ENCODE peak calls at places on chromosomes 5 and 9, in six cellular contexts. Z, T, M, W, K and Y are unnamed samples.

GRCh38 chr9:127561491-127562270 is 50.4 kb upstream of the STXBP1 start:
- DNase-seq in Z (no peak), T (peak), M (peak), W (no peak), K (no peak), Y (peak)

GRCh38 chr5:4198461-4198860 is 602.8 kb downstream of the IRX1 start:
- DNase-seq in Z (no peak), T (no peak), M (no peak), W (no peak), K (no peak), Y (no peak)

GRCh38 chr5:72498284-72498683 is 8.9 kb downstream of the ZNF366 start:
- DNase-seq in Z (no peak), T (no peak), M (no peak), W (no peak), K (no peak), Y (no peak)

GRCh38 chr9:136293476-136294077 is 10.3 kb downstream of the CCDC187 start:
- DNase-seq in Z (no peak), T (no peak), M (no peak), W (no peak), K (no peak), Y (no peak)

GRCh38 chr5:158384535-158385421 is 525.8 kb upstream of the CLINT1 start:
- DNase-seq in Z (no peak), T (peak), M (peak), W (no peak), K (no peak), Y (no peak)

GRCh38 chr5:149283611-149284480 is 12.2 kb downstream of the AFAP1L1 start:
- DNase-seq in Z (no peak), T (no peak), M (no peak), W (no peak), K (no peak), Y (no peak)

GRCh38 chr5:59079622-59080620 is 497.0 kb downstream of the RAB3C start:
- DNase-seq in Z (no peak), T (no peak), M (peak), W (no peak), K (peak), Y (no peak)

GRCh38 chr5:16081376-16081775 is 98.2 kb downstream of the MARCHF11 start:
- DNase-seq in Z (no peak), T (no peak), M (no peak), W (no peak), K (no peak), Y (no peak)

GRCh38 chr5:59001716-59002115 is 418.8 kb downstream of the RAB3C start:
- DNase-seq in Z (no peak), T (no peak), M (no peak), W (no peak), K (no peak), Y (no peak)

GRCh38 chr9:38644601-38645000 is 24.2 kb upstream of the ANKRD18A start:
- DNase-seq in Z (no peak), T (no peak), M (no peak), W (no peak), K (no peak), Y (no peak)

GRCh38 chr9:6758418-6759113 is 793 bp downstream of the KDM4C start:
- DNase-seq in Z (no peak), T (peak), M (no peak), W (peak), K (peak), Y (peak)

GRCh38 chr5:39274388-39275085 is 55.2 kb upstream of the FYB1 start:
- DNase-seq in Z (peak), T (no peak), M (no peak), W (no peak), K (no peak), Y (no peak)

GRCh38 chr5:96714951-96715451 is 52.8 kb downstream of the CAST start:
- DNase-seq in Z (no peak), T (peak), M (peak), W (no peak), K (peak), Y (peak)

GRCh38 chr9:108543251-108543768 is 312.5 kb downstream of the ACTL7B start:
- DNase-seq in Z (no peak), T (no peak), M (no peak), W (no peak), K (no peak), Y (peak)

GRCh38 chr9:79946718-79947117 is 375.0 kb downstream of the TLE4 start:
- DNase-seq in Z (no peak), T (no peak), M (no peak), W (no peak), K (no peak), Y (no peak)

GRCh38 chr9:91211919-91212318 is 149.8 kb downstream of the AUH start:
- DNase-seq in Z (no peak), T (no peak), M (no peak), W (no peak), K (peak), Y (no peak)

GRCh38 chr5:133147411-133147810 is 95.6 kb downstream of the HSPA4 start:
- DNase-seq in Z (no peak), T (no peak), M (no peak), W (no peak), K (no peak), Y (no peak)

GRCh38 chr9:117917873-117918272 is 213.7 kb downstream of the TLR4 start:
- DNase-seq in Z (no peak), T (no peak), M (no peak), W (no peak), K (no peak), Y (no peak)

GRCh38 chr9:129382281-129383004 is 204.4 kb upstream of the IER5L start:
- DNase-seq in Z (no peak), T (no peak), M (no peak), W (peak), K (no peak), Y (no peak)

GRCh38 chr9:132597073-132597775 is 14.8 kb downstream of the BARHL1 start:
- DNase-seq in Z (no peak), T (no peak), M (no peak), W (no peak), K (no peak), Y (no peak)

GRCh38 chr5:123460296-123460729 is 37.1 kb upstream of the CEP120 start:
- DNase-seq in Z (no peak), T (peak), M (no peak), W (no peak), K (no peak), Y (peak)

GRCh38 chr9:131942076-131942720 is 137.5 kb downstream of the MED27 start:
- DNase-seq in Z (no peak), T (no peak), M (no peak), W (no peak), K (no peak), Y (no peak)

GRCh38 chr9:93316726-93317494 is 133.0 kb downstream of the WNK2 start:
- DNase-seq in Z (no peak), T (no peak), M (no peak), W (no peak), K (no peak), Y (no peak)

GRCh38 chr9:36603006-36603405 is 30.3 kb downstream of the MELK start:
- DNase-seq in Z (peak), T (no peak), M (no peak), W (no peak), K (no peak), Y (no peak)

GRCh38 chr5:106956187-106956586 is 714.5 kb downstream of the EFNA5 start:
- DNase-seq in Z (no peak), T (no peak), M (no peak), W (no peak), K (no peak), Y (peak)

GRCh38 chr9:7387844-7388243 is 411.7 kb downstream of the DMAC1 start:
- DNase-seq in Z (no peak), T (no peak), M (no peak), W (no peak), K (no peak), Y (no peak)

GRCh38 chr9:99013550-99013949 is 69.8 kb downstream of the COL15A1 start:
- DNase-seq in Z (no peak), T (no peak), M (no peak), W (no peak), K (no peak), Y (no peak)

GRCh38 chr9:76137941-76138340 is 247.5 kb downstream of the PCSK5 start:
- DNase-seq in Z (no peak), T (no peak), M (no peak), W (no peak), K (no peak), Y (no peak)

GRCh38 chr9:76135902-76136301 is 245.4 kb downstream of the PCSK5 start:
- DNase-seq in Z (no peak), T (no peak), M (no peak), W (no peak), K (no peak), Y (no peak)

GRCh38 chr9:76138360-76138759 is 247.9 kb downstream of the PCSK5 start:
- DNase-seq in Z (no peak), T (no peak), M (no peak), W (no peak), K (no peak), Y (no peak)

GRCh38 chr9:76136986-76137385 is 246.5 kb downstream of the PCSK5 start:
- DNase-seq in Z (no peak), T (peak), M (no peak), W (no peak), K (peak), Y (peak)
- TF ChIP-seq REST in Z (no peak), T (no peak), M (no peak), W (no peak), K (no peak), Y (no peak)

DNA sequence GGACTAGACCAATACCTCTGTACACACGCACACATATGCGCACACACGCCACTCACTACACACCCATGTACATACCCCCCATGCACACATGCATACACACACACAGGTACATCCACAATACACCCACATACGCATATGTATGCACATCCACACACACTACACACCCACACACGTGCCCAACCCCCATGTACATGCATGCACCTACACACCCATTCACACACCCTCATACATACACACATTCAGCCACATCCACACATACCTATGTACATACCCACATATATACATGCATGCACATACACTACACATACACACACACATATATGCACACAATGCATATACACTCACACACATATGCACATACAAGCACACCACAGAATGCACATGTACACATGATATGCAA is 107.1 kb downstream of the GADD45G start:
- DNase-seq in Z (no peak), T (no peak), M (no peak), W (no peak), K (no peak), Y (no peak)
- TF ChIP-seq POLR2AphosphoS5 in Z (no peak), T (no peak), M (no peak), W (no peak), K (no peak), Y (no peak)

DNA sequence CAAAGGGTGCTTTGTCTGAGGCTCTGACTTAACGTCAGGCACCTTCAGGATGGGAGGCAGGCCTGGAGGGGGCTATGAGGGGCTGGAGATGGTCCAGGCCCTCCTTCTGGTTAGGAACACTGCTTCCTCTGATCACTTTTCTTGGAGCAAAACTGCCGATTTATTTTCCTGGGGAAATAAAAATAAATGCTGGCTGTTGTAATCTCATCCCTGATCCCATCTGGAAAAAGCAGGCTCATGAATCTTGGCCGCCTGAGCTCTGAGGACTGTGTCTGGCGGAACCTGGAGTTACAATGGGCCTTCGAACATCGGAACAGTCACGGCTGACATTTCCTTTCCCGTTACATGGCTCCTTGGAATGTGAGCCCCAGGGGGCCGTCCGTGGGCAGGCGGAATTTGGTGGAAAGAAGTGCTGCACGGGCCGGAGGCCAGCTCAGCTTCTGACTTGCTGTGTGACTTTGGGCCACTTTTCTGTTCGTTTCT is 157.8 kb downstream of the RGS3 start:
- DNase-seq in Z (no peak), T (no peak), M (no peak), W (no peak), K (no peak), Y (peak)
- TF ChIP-seq REST in Z (no peak), T (no peak), M (no peak), W (peak), K (no peak), Y (no peak)

GRCh38 chr9:134225186-134225585 is 60.8 kb upstream of the RNU6ATAC start:
- DNase-seq in Z (no peak), T (no peak), M (no peak), W (no peak), K (no peak), Y (no peak)

GRCh38 chr9:134227451-134228411 is 63.4 kb upstream of the RNU6ATAC start:
- DNase-seq in Z (no peak), T (no peak), M (no peak), W (no peak), K (no peak), Y (no peak)

GRCh38 chr9:134225816-134226215 is 61.5 kb upstream of the RNU6ATAC start:
- DNase-seq in Z (no peak), T (no peak), M (no peak), W (no peak), K (no peak), Y (no peak)

GRCh38 chr9:134224827-134225154 is 60.4 kb upstream of the RNU6ATAC start:
- DNase-seq in Z (no peak), T (no peak), M (no peak), W (no peak), K (no peak), Y (no peak)

GRCh38 chr9:134226221-134226930 is 62.0 kb upstream of the RNU6ATAC start:
- DNase-seq in Z (no peak), T (no peak), M (no peak), W (no peak), K (peak), Y (no peak)
- TF ChIP-seq POLR2AphosphoS5 in Z (no peak), T (no peak), M (no peak), W (no peak), K (no peak), Y (no peak)